ENCODE peak calls at places on chromosomes 2 and 18, in five cellular contexts. O is NCI-H1105, Q is GM13976, G is AG09309, Y is cardiac septum. T is an unnamed sample.

GRCh38 chr2:167706800-167707199 is 540.6 kb downstream of the STK39 start:
- DNase-seq in Y (no peak), Q (no peak), O (no peak), G (no peak), T (no peak)

GRCh38 chr2:215907147-215907546 is 106.2 kb downstream of the MREG start:
- DNase-seq in Y (no peak), G (no peak), O (no peak), Q (no peak), T (no peak)

GRCh38 chr18:26488417-26489009 is 59.8 kb downstream of the KCTD1 start:
- DNase-seq in Q (no peak), O (peak), Y (no peak), G (no peak), T (no peak)

GRCh38 chr2:20504174-20504573 is 57.3 kb downstream of the RHOB start:
- DNase-seq in Y (no peak), G (no peak), Q (no peak), O (no peak), T (no peak)

GRCh38 chr2:12734914-12735654 is 18.3 kb downstream of the TRIB2 start:
- DNase-seq in O (no peak), Q (no peak), G (no peak), Y (no peak), T (no peak)

GRCh38 chr2:44155577-44156446 is 12.9 kb upstream of the PPM1B start:
- DNase-seq in O (no peak), G (no peak), Q (no peak), Y (no peak), T (no peak)

GRCh38 chr18:13868501-13869271 is 44.7 kb downstream of the MC5R start:
- DNase-seq in Y (no peak), Q (no peak), O (no peak), G (no peak), T (no peak)

GRCh38 chr2:33024758-33025157 is 78.0 kb downstream of the LTBP1 start:
- DNase-seq in Q (no peak), G (no peak), Y (no peak), O (no peak), T (no peak)

GRCh38 chr2:59888015-59888414 is 665.4 kb downstream of the BCL11A start:
- DNase-seq in Q (peak), Y (no peak), O (no peak), G (no peak), T (no peak)

GRCh38 chr18:59249186-59249774 is 24.0 kb downstream of the RAX start:
- DNase-seq in G (peak), Y (no peak), Q (peak), O (peak), T (no peak)

T was measured in upper lobe of right lung.